ENCODE peak calls at places on chromosomes 16 and 17, in eight cellular contexts. S is Caco-2, D is cardiac muscle cell, R is testis, P is MM.1S, I is uterus, A is neural progenitor cell, E is lung. F is an unnamed sample. For H3K27me3 and H3K4me1, the result is how much of the 10 kb centered on the place peaks cover.

GRCh38 chr17:40451420-40451819 is 8.2 kb downstream of the IGFBP4 start:
- DNase-seq in S (no peak), D (peak), R (no peak), P (no peak), I (peak), A (no peak), E (no peak), F (peak)

GRCh38 chr17:57328109-57328882 is 72.0 kb downstream of the MSI2 start:
- DNase-seq in S (no peak), D (no peak), R (no peak), P (no peak), I (no peak), A (no peak), E (no peak), F (no peak)

GRCh38 chr17:64025732-64026294 is 5.4 kb upstream of the ICAM2 start:
- DNase-seq in S (peak), D (peak), R (peak), P (peak), I (peak), A (peak), E (peak), F (peak)

GRCh38 chr16:29230671-29231091 is 175.8 kb downstream of the NPIPB11 start:
- DNase-seq in S (no peak), D (peak), R (no peak), P (no peak), I (no peak), A (peak), E (no peak), F (no peak)

GRCh38 chr17:40445769-40446468 is 2.7 kb downstream of the IGFBP4 start:
- DNase-seq in S (no peak), D (no peak), R (no peak), P (no peak), I (no peak), A (no peak), E (no peak), F (no peak)

GRCh38 chr16:425740-426114 is 278 bp downstream of the RAB11FIP3 start:
- DNase-seq in S (no peak), D (peak), R (no peak), P (no peak), I (no peak), A (peak), E (no peak), F (no peak)

GRCh38 chr16:67245674-67246080 is 1.6 kb downstream of the FHOD1 start:
- DNase-seq in S (no peak), D (no peak), R (no peak), P (no peak), I (no peak), A (no peak), E (no peak), F (no peak)

GRCh38 chr16:81458827-81459598 is 14.4 kb downstream of the CMIP start:
- DNase-seq in S (no peak), D (no peak), R (no peak), P (no peak), I (no peak), A (no peak), E (no peak), F (no peak)

GRCh38 chr16:17070882-17071592 is 399.7 kb downstream of the XYLT1 start:
- DNase-seq in S (no peak), D (peak), R (peak), P (peak), I (peak), A (peak), E (no peak), F (no peak)

GRCh38 chr16:81349608-81350305 is 35.0 kb downstream of the GAN start:
- DNase-seq in S (no peak), D (no peak), R (no peak), P (no peak), I (no peak), A (no peak), E (no peak), F (no peak)

GRCh38 chr17:6603746-6604325 is 36.7 kb downstream of the KIAA0753 start:
- DNase-seq in S (no peak), D (no peak), R (peak), P (no peak), I (no peak), A (no peak), E (peak), F (no peak)

GRCh38 chr16:68421076-68421475 is 27.2 kb downstream of the SMPD3 start:
- DNase-seq in S (no peak), D (no peak), R (no peak), P (no peak), I (no peak), A (no peak), E (no peak), F (no peak)

GRCh38 chr17:42669705-42670198 is 7.0 kb downstream of the PLEKHH3 start:
- DNase-seq in S (no peak), D (no peak), R (no peak), P (no peak), I (no peak), A (no peak), E (no peak), F (no peak)

GRCh38 chr17:63826468-63827001 is 696 bp upstream of the PSMC5 start:
- DNase-seq in S (no peak), D (peak), R (no peak), P (no peak), I (no peak), A (peak), E (no peak), F (no peak)

GRCh38 chr16:30091474-30092372 is at the start of gene TBX6:
- DNase-seq in S (peak), D (peak), R (peak), P (peak), I (peak), A (peak), E (peak), F (peak)

GRCh38 chr16:54178491-54178976 is 108.1 kb downstream of the IRX3 start:
- DNase-seq in S (peak), D (peak), R (no peak), P (no peak), I (no peak), A (peak), E (no peak), F (no peak)

GRCh38 chr17:81329279-81329926 is 34.3 kb upstream of the SLC38A10 start:
- DNase-seq in S (peak), D (no peak), R (peak), P (peak), I (peak), A (peak), E (peak), F (peak)

GRCh38 chr17:63543822-63544420 is 6.4 kb upstream of the DCAF7 start:
- DNase-seq in S (no peak), D (no peak), R (no peak), P (no peak), I (no peak), A (no peak), E (no peak), F (no peak)

GRCh38 chr17:27630607-27631408 is at the start of gene LGALS9:
- DNase-seq in S (no peak), D (no peak), R (no peak), P (no peak), I (no peak), A (no peak), E (peak), F (peak)

GRCh38 chr16:31186176-31186575 is 6.2 kb downstream of the FUS start:
- DNase-seq in S (no peak), D (no peak), R (no peak), P (no peak), I (no peak), A (no peak), E (no peak), F (no peak)

GRCh38 chr16:82583415-82583814 is 43.4 kb upstream of the CDH13 start:
- DNase-seq in S (no peak), D (no peak), R (no peak), P (no peak), I (no peak), A (no peak), E (no peak), F (no peak)

GRCh38 chr17:82297280-82297803 is 20.1 kb downstream of the CD7 start:
- DNase-seq in S (no peak), D (no peak), R (peak), P (peak), I (peak), A (no peak), E (peak), F (peak)

GRCh38 chr17:43842975-43843325 is 4.0 kb upstream of the CD300LG start:
- DNase-seq in S (no peak), D (no peak), R (no peak), P (no peak), I (no peak), A (no peak), E (no peak), F (no peak)

GRCh38 chr17:21005803-21006202 is 37.0 kb downstream of the USP22 start:
- DNase-seq in S (no peak), D (no peak), R (no peak), P (no peak), I (no peak), A (no peak), E (no peak), F (no peak)

GRCh38 chr17:332558-333322 is 19.9 kb downstream of the RPH3AL start:
- DNase-seq in S (no peak), D (no peak), R (no peak), P (no peak), I (no peak), A (no peak), E (no peak), F (peak)

GRCh38 chr17:67837965-67838364 is 12.7 kb downstream of the BPTF start:
- DNase-seq in S (no peak), D (no peak), R (no peak), P (no peak), I (no peak), A (no peak), E (no peak), F (no peak)

GRCh38 chr17:41186872-41187271 is 2.2 kb upstream of the KRTAP4-1 start:
- DNase-seq in S (no peak), D (no peak), R (no peak), P (no peak), I (no peak), A (no peak), E (no peak), F (no peak)

GRCh38 chr16:63287411-63287810 is 1251.2 kb upstream of the CDH8 start:
- DNase-seq in S (no peak), D (no peak), R (no peak), P (no peak), I (no peak), A (no peak), E (no peak), F (no peak)

GRCh38 chr17:70405492-70406220 is 236.3 kb downstream of the KCNJ2 start:
- DNase-seq in S (no peak), D (no peak), R (no peak), P (peak), I (no peak), A (no peak), E (no peak), F (no peak)

GRCh38 chr17:40068917-40069750 is 6.4 kb downstream of the THRA start:
- DNase-seq in S (no peak), D (peak), R (peak), P (peak), I (peak), A (peak), E (peak), F (peak)

GRCh38 chr17:62597920-62598319 is 29.6 kb upstream of the MRC2 start:
- DNase-seq in S (no peak), D (no peak), R (peak), P (no peak), I (peak), A (no peak), E (peak), F (no peak)

GRCh38 chr16:50025544-50025931 is 513 bp downstream of the CNEP1R1 start:
- DNase-seq in S (no peak), D (peak), R (peak), P (peak), I (no peak), A (no peak), E (no peak), F (no peak)

GRCh38 chr16:80954985-80955384 is 51.7 kb downstream of the CMC2 start:
- DNase-seq in S (no peak), D (no peak), R (no peak), P (no peak), I (no peak), A (no peak), E (no peak), F (no peak)

GRCh38 chr16:14628806-14629611 is 1.1 kb downstream of the PARN start:
- DNase-seq in S (peak), D (no peak), R (no peak), P (no peak), I (no peak), A (no peak), E (no peak), F (no peak)

GRCh38 chr16:64196444-64196843 is 925.4 kb downstream of the CDH11 start:
- DNase-seq in S (no peak), D (no peak), R (no peak), P (no peak), I (no peak), A (no peak), E (no peak), F (no peak)

GRCh38 chr17:33112763-33113162 is 121.1 kb downstream of the SPACA3 start:
- DNase-seq in S (no peak), D (no peak), R (no peak), P (no peak), I (no peak), A (no peak), E (no peak), F (no peak)

GRCh38 chr16:52366997-52367396 is 179.9 kb downstream of the TOX3 start:
- DNase-seq in S (no peak), D (no peak), R (no peak), P (no peak), I (no peak), A (no peak), E (no peak), F (no peak)

GRCh38 chr17:41965694-41966375 is 760 bp upstream of the CNP start:
- DNase-seq in S (peak), D (peak), R (peak), P (peak), I (peak), A (peak), E (peak), F (peak)

GRCh38 chr16:48384305-48384981 is 770 bp downstream of the SIAH1 start:
- DNase-seq in S (peak), D (peak), R (peak), P (peak), I (peak), A (peak), E (no peak), F (peak)

GRCh38 chr17:8124350-8125195 is 667 bp upstream of the HES7 start:
- DNase-seq in S (no peak), D (peak), R (no peak), P (peak), I (no peak), A (peak), E (no peak), F (no peak)

GRCh38 chr17:8125196-8125946 is 1.5 kb upstream of the HES7 start:
- DNase-seq in S (peak), D (peak), R (peak), P (peak), I (peak), A (peak), E (peak), F (peak)

GRCh38 chr17:8125947-8126305 is 2.0 kb upstream of the HES7 start:
- DNase-seq in S (peak), D (peak), R (no peak), P (no peak), I (peak), A (peak), E (no peak), F (no peak)

GRCh38 chr17:8126306-8127066 is 2.6 kb upstream of the HES7 start:
- DNase-seq in S (peak), D (peak), R (peak), P (peak), I (peak), A (peak), E (no peak), F (peak)

GRCh38 chr17:8128125-8128784 is 4.3 kb upstream of the HES7 start:
- DNase-seq in S (no peak), D (no peak), R (no peak), P (no peak), I (no peak), A (no peak), E (no peak), F (no peak)
- H3K27me3 ChIP-seq in S (under half), D (under half), R (under half), P (half or more), I (under half), A (half or more), E (under half), F (half or more)

DNA sequence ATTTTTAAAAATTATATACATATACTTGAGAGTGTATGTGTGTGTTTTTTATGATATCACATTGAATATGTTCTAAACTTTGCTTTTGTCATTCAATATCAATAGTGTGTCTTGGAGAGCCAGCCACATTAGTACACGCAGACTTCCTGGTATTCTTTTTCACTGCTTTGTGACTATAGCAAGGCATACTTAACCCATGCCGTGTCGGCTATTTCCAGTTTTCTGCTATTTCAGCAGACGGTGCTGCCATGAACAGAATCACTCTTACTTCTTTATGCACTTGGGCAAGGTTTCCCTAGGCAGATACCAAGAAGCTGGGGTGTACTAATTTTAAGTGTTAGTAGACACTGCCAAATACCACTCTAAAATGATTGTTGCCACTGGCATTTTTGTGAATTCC is 134.9 kb downstream of the SOCS1 start:
- DNase-seq in S (no peak), D (no peak), R (no peak), P (no peak), I (no peak), A (no peak), E (no peak), F (no peak)
- H3K4me1 ChIP-seq in S (under half), D (under half), R (under half), P (under half), I (under half), A (under half), E (under half), F (under half)

GRCh38 chr16:51147776-51148673 is 3.0 kb downstream of the SALL1 start:
- DNase-seq in S (no peak), D (no peak), R (no peak), P (no peak), I (no peak), A (peak), E (no peak), F (no peak)

GRCh38 chr16:51148674-51149228 is 2.3 kb downstream of the SALL1 start:
- DNase-seq in S (no peak), D (no peak), R (no peak), P (no peak), I (no peak), A (no peak), E (no peak), F (no peak)

GRCh38 chr16:51149251-51149661 is 1.8 kb downstream of the SALL1 start:
- DNase-seq in S (no peak), D (peak), R (no peak), P (no peak), I (peak), A (peak), E (no peak), F (no peak)

GRCh38 chr16:51144203-51144602 is 6.9 kb downstream of the SALL1 start:
- DNase-seq in S (no peak), D (no peak), R (no peak), P (no peak), I (no peak), A (no peak), E (no peak), F (no peak)

GRCh38 chr16:51146256-51146924 is 4.7 kb downstream of the SALL1 start:
- DNase-seq in S (no peak), D (peak), R (no peak), P (no peak), I (no peak), A (peak), E (no peak), F (no peak)
- TF ChIP-seq CTCF in S (no peak), D (peak), R (no peak), P (no peak), I (peak), A (peak), E (no peak), F (no peak)

GRCh38 chr17:49969794-49970389 is 902 bp downstream of the DLX4 start:
- DNase-seq in S (no peak), D (no peak), R (no peak), P (no peak), I (no peak), A (no peak), E (no peak), F (no peak)

GRCh38 chr17:49969134-49969759 is at the start of gene DLX4:
- DNase-seq in S (peak), D (no peak), R (no peak), P (no peak), I (no peak), A (peak), E (no peak), F (no peak)

GRCh38 chr17:49967205-49967604 is 1.8 kb upstream of the DLX4 start:
- DNase-seq in S (no peak), D (no peak), R (no peak), P (no peak), I (no peak), A (no peak), E (no peak), F (no peak)

GRCh38 chr17:49967621-49968379 is 1.2 kb upstream of the DLX4 start:
- DNase-seq in S (no peak), D (no peak), R (no peak), P (no peak), I (no peak), A (no peak), E (no peak), F (no peak)

GRCh38 chr17:49968380-49969133 is 433 bp upstream of the DLX4 start:
- DNase-seq in S (peak), D (peak), R (peak), P (peak), I (no peak), A (peak), E (peak), F (peak)
- H3K27me3 ChIP-seq in S (under half), D (half or more), R (under half), P (half or more), I (half or more), A (half or more), E (under half), F (half or more)